ENCODE peak calls at places on chromosomes 4 and X, in four cellular contexts. R, S, X and B are unnamed samples.

GRCh38 chr4:124432500-124432899 is 280.0 kb downstream of the ANKRD50 start:
- DNase-seq in S (no peak), R (no peak), X (no peak), B (no peak)

GRCh38 chrX:151902813-151903591 is 9.7 kb upstream of the MAGEA4 start:
- DNase-seq in R (no peak), S (no peak), X (peak), B (peak)

GRCh38 chr4:84235545-84235944 is 263.5 kb downstream of the NKX6-1 start:
- DNase-seq in R (no peak), X (no peak), S (no peak), B (no peak)

GRCh38 chr4:115433501-115433900 is 320.1 kb upstream of the NDST4 start:
- DNase-seq in S (no peak), X (no peak), R (no peak), B (no peak)

GRCh38 chr4:71663780-71664179 is 120.1 kb downstream of the GC start:
- DNase-seq in R (no peak), S (no peak), X (no peak), B (no peak)

GRCh38 chr4:86451560-86452322 is 91.9 kb upstream of the MAPK10 start:
- DNase-seq in X (no peak), S (no peak), R (no peak), B (no peak)

GRCh38 chr4:39036172-39036571 is 4.0 kb upstream of the TMEM156 start:
- DNase-seq in R (no peak), X (no peak), S (no peak), B (no peak)

GRCh38 chr4:86014599-86014998 is 345.3 kb downstream of the MAPK10 start:
- DNase-seq in R (no peak), X (no peak), S (no peak), B (no peak)

GRCh38 chr4:51843309-51844156 is 580 bp downstream of the DCUN1D4 start:
- DNase-seq in S (peak), X (no peak), R (peak), B (no peak)

GRCh38 chr4:17562157-17562556 is 14.8 kb upstream of the LAP3 start:
- DNase-seq in S (no peak), R (no peak), X (no peak), B (no peak)

GRCh38 chr4:38411092-38411491 is 252.9 kb upstream of the KLF3 start:
- DNase-seq in R (no peak), X (no peak), S (no peak), B (no peak)

GRCh38 chr4:137307806-137308205 is 224.5 kb downstream of the PCDH18 start:
- DNase-seq in R (no peak), S (no peak), X (no peak), B (no peak)

GRCh38 chr4:173231916-173232315 is 63.3 kb downstream of the GALNT7 start:
- DNase-seq in X (no peak), S (no peak), R (no peak), B (no peak)

GRCh38 chrX:39499996-39500395 is 597.8 kb downstream of the BCOR start:
- DNase-seq in S (no peak), R (no peak), X (no peak), B (no peak)